ENCODE peak calls at places on chromosomes 13 and 19, in ten cellular contexts. H, V, B, R, O, I, T, A, E and G are unnamed samples. For H3K27me3, the result is how much of the 10 kb centered on the place peaks cover.

GRCh38 chr19:289651-290538 is 1.3 kb downstream of the PLPP2 start:
- DNase-seq in H (no peak), V (no peak), B (no peak), R (peak), O (no peak), I (no peak), T (peak), A (no peak), E (peak), G (peak)

GRCh38 chr13:39415403-39415802 is 187.6 kb downstream of the LHFPL6 start:
- DNase-seq in H (no peak), V (peak), B (peak), R (no peak), O (peak), I (no peak), T (peak), A (peak), E (no peak), G (peak)

GRCh38 chr19:40717880-40718773 is 1.2 kb downstream of the ITPKC start:
- DNase-seq in H (no peak), V (no peak), B (no peak), R (no peak), O (no peak), I (peak), T (peak), A (no peak), E (no peak), G (no peak)

GRCh38 chr19:52946322-52947310 is 16.1 kb downstream of the ZNF816 start:
- DNase-seq in H (no peak), V (peak), B (no peak), R (no peak), O (no peak), I (no peak), T (peak), A (no peak), E (no peak), G (no peak)

GRCh38 chr19:7386308-7386707 is 37.6 kb downstream of the ARHGEF18 start:
- DNase-seq in H (no peak), V (no peak), B (no peak), R (no peak), O (no peak), I (no peak), T (no peak), A (no peak), E (no peak), G (no peak)

GRCh38 chr13:78325585-78325984 is 277.8 kb downstream of the POU4F1 start:
- DNase-seq in H (no peak), V (no peak), B (no peak), R (no peak), O (no peak), I (no peak), T (no peak), A (no peak), E (no peak), G (no peak)

GRCh38 chr19:45161715-45162463 is 1.1 kb upstream of the NKPD1 start:
- DNase-seq in H (no peak), V (no peak), B (peak), R (no peak), O (no peak), I (no peak), T (no peak), A (no peak), E (no peak), G (no peak)

GRCh38 chr13:65926750-65927171 is 1303.4 kb downstream of the PCDH9 start:
- DNase-seq in H (no peak), V (no peak), B (peak), R (no peak), O (peak), I (no peak), T (peak), A (peak), E (no peak), G (no peak)

GRCh38 chr19:13092608-13093260 is 9.9 kb downstream of the LYL1 start:
- DNase-seq in H (no peak), V (no peak), B (no peak), R (peak), O (no peak), I (no peak), T (no peak), A (peak), E (no peak), G (no peak)

GRCh38 chr13:59641758-59642157 is 522.0 kb downstream of the DIAPH3 start:
- DNase-seq in H (no peak), V (no peak), B (no peak), R (peak), O (no peak), I (no peak), T (no peak), A (no peak), E (no peak), G (no peak)

GRCh38 chr19:38544569-38545315 is 73.0 kb downstream of the MAP4K1 start:
- DNase-seq in H (no peak), V (no peak), B (no peak), R (no peak), O (no peak), I (no peak), T (no peak), A (no peak), E (no peak), G (no peak)

GRCh38 chr13:41668130-41668757 is 210.9 kb downstream of the RGCC start:
- DNase-seq in H (peak), V (peak), B (peak), R (peak), O (peak), I (peak), T (peak), A (peak), E (no peak), G (peak)

GRCh38 chr19:7682175-7682855 is 1.7 kb downstream of the TRAPPC5 start:
- DNase-seq in H (no peak), V (no peak), B (no peak), R (no peak), O (no peak), I (no peak), T (no peak), A (no peak), E (no peak), G (no peak)

GRCh38 chr13:61812286-61812685 is 396.6 kb upstream of the PCDH20 start:
- DNase-seq in H (no peak), V (no peak), B (no peak), R (no peak), O (no peak), I (no peak), T (no peak), A (no peak), E (no peak), G (peak)

GRCh38 chr13:114213980-114214379 is 20.7 kb upstream of the CDC16 start:
- DNase-seq in H (no peak), V (no peak), B (no peak), R (no peak), O (no peak), I (no peak), T (no peak), A (no peak), E (no peak), G (no peak)

GRCh38 chr13:112967666-112968379 is 1.2 kb upstream of the MCF2L start:
- DNase-seq in H (no peak), V (peak), B (no peak), R (no peak), O (no peak), I (no peak), T (no peak), A (no peak), E (no peak), G (peak)

GRCh38 chr19:18700501-18701249 is 17.2 kb downstream of the CRTC1 start:
- DNase-seq in H (peak), V (peak), B (peak), R (peak), O (peak), I (peak), T (peak), A (peak), E (peak), G (no peak)

GRCh38 chr13:67120872-67121531 is 109.1 kb downstream of the PCDH9 start:
- DNase-seq in H (no peak), V (no peak), B (no peak), R (peak), O (no peak), I (no peak), T (no peak), A (no peak), E (no peak), G (no peak)

GRCh38 chr13:46639033-46639981 is 86.3 kb downstream of the LRCH1 start:
- DNase-seq in H (no peak), V (no peak), B (no peak), R (peak), O (no peak), I (no peak), T (no peak), A (no peak), E (no peak), G (no peak)

GRCh38 chr19:17107546-17108452 is 32.2 kb downstream of the MYO9B start:
- DNase-seq in H (no peak), V (peak), B (peak), R (peak), O (peak), I (peak), T (peak), A (peak), E (no peak), G (no peak)

DNA sequence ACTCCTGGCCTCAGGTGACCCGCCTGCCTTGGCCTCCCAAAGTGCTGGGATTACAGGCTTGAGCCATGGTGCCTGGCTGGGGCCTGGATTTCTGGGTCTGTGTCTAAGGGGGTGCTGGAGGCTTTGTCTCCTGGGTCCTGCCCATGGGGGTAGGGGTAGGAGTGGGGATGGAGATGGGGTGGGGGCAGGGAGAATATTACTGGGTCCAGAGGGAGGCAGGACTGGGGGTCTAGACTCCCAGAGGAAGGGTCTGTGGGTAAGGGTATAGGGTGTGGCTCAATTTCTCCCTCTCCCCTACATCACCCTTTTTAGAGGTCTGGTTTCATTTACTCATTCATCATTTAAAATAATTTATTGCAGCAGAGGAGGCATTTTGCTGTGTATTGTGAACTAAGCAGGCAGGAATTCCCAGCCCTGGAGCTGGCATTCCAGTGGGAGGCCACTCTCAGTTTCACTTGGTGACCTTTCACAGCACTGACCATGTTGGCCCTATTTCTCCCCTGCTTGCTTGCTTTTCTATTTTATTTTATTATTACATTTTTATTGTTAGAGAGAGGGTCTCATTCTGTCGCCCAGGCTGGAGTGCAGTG is 810 bp upstream of the NFKBID start:
- DNase-seq in H (no peak), V (no peak), B (no peak), R (peak), O (no peak), I (no peak), T (no peak), A (no peak), E (no peak), G (no peak)
- H3K27ac ChIP-seq in H (peak), V (peak), B (peak), R (peak), O (peak), I (peak), T (no peak), A (peak), E (peak), G (no peak)

GRCh38 chr19:47541507-47541906 is 26.6 kb upstream of the NAPA start:
- DNase-seq in H (peak), V (no peak), B (no peak), R (no peak), O (no peak), I (no peak), T (no peak), A (no peak), E (no peak), G (no peak)
- H3K27me3 ChIP-seq in H (under half), V (under half), B (under half), R (under half), O (under half), I (under half), T (under half), A (under half), E (under half), G (under half)

GRCh38 chr13:51520524-51520923 is 63.7 kb upstream of the WDFY2 start:
- DNase-seq in H (no peak), V (no peak), B (no peak), R (peak), O (no peak), I (no peak), T (no peak), A (no peak), E (no peak), G (peak)

GRCh38 chr13:51523082-51523518 is 61.2 kb upstream of the WDFY2 start:
- DNase-seq in H (no peak), V (no peak), B (no peak), R (peak), O (no peak), I (no peak), T (peak), A (peak), E (no peak), G (peak)

GRCh38 chr13:51524846-51525566 is 59.3 kb upstream of the WDFY2 start:
- DNase-seq in H (no peak), V (no peak), B (no peak), R (peak), O (no peak), I (no peak), T (no peak), A (no peak), E (no peak), G (no peak)

GRCh38 chr13:51524312-51524711 is 60.0 kb upstream of the WDFY2 start:
- DNase-seq in H (no peak), V (no peak), B (no peak), R (no peak), O (no peak), I (no peak), T (no peak), A (no peak), E (no peak), G (no peak)

GRCh38 chr13:51525567-51526165 is 58.6 kb upstream of the WDFY2 start:
- DNase-seq in H (no peak), V (no peak), B (no peak), R (no peak), O (no peak), I (no peak), T (no peak), A (no peak), E (no peak), G (no peak)
- H3K27ac ChIP-seq in H (no peak), V (no peak), B (no peak), R (no peak), O (no peak), I (no peak), T (no peak), A (no peak), E (no peak), G (no peak)

DNA sequence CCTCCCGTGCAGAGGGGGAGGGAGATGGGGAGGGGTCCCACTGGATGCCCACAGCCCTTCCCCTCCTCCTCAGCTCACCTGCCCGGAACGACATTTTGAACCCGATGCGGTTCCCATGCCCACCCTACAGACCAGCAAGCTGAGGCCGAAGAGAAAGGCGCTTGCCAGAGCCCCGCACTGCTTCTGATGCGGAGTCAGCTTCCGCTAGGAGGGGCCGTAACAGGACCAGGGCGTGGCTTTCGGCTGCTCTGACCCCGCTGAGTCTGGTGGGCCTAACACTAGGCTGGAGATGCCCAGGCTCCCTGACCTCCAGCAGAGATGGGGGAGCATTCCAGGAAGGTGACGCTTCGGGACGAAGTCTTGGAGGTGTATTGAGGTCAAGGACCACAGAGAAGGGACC is 6.7 kb downstream of the ONECUT3 start:
- DNase-seq in H (no peak), V (no peak), B (no peak), R (no peak), O (no peak), I (no peak), T (no peak), A (no peak), E (no peak), G (no peak)
- H3K27me3 ChIP-seq in H (under half), V (half or more), B (half or more), R (half or more), O (half or more), I (half or more), T (half or more), A (under half), E (half or more), G (half or more)

GRCh38 chr19:58455306-58455705 is 3.9 kb downstream of the ZNF324B start:
- DNase-seq in H (no peak), V (no peak), B (no peak), R (no peak), O (no peak), I (no peak), T (no peak), A (no peak), E (no peak), G (no peak)

GRCh38 chr19:58451358-58452101 is at the start of gene ZNF324B:
- DNase-seq in H (peak), V (peak), B (peak), R (peak), O (peak), I (peak), T (peak), A (peak), E (peak), G (peak)

GRCh38 chr19:58460039-58460438 is 6.8 kb upstream of the ZNF324 start:
- DNase-seq in H (no peak), V (no peak), B (no peak), R (no peak), O (no peak), I (no peak), T (no peak), A (no peak), E (no peak), G (no peak)

GRCh38 chr19:58453743-58454142 is 2.3 kb downstream of the ZNF324B start:
- DNase-seq in H (no peak), V (no peak), B (no peak), R (no peak), O (no peak), I (no peak), T (no peak), A (no peak), E (no peak), G (no peak)

GRCh38 chr19:58456111-58456510 is 4.7 kb downstream of the ZNF324B start:
- DNase-seq in H (no peak), V (no peak), B (no peak), R (no peak), O (no peak), I (no peak), T (no peak), A (no peak), E (no peak), G (no peak)
- H3K27ac ChIP-seq in H (no peak), V (no peak), B (no peak), R (no peak), O (no peak), I (no peak), T (no peak), A (no peak), E (no peak), G (no peak)

GRCh38 chr13:53272873-53273272 is 244.3 kb downstream of the OLFM4 start:
- DNase-seq in H (no peak), V (no peak), B (no peak), R (no peak), O (no peak), I (no peak), T (no peak), A (no peak), E (no peak), G (no peak)
- H3K27me3 ChIP-seq in H (under half), V (under half), B (under half), R (under half), O (under half), I (under half), T (under half), A (under half), E (under half), G (under half)